ENCODE peak calls at places on chromosomes 13 and 19, in six cellular contexts. W, I, T, A, V and S are unnamed samples.
A peak's percentile ranks its signal among the peaks of the same experiment; 100 is the strongest.

GRCh38 chr13:52749446-52749845 is 9.8 kb upstream of the CNMD start:
- DNase-seq in T (no peak), A (no peak), V (no peak), I (no peak), W (no peak), S (no peak)

GRCh38 chr19:32164384-32164992 is 180.9 kb upstream of the ZNF507 start:
- DNase-seq in I (no peak), T (no peak), W (no peak), V (no peak), A (no peak), S (no peak)

GRCh38 chr19:5951338-5951861 is 26.5 kb downstream of the RANBP3 start:
- DNase-seq in A (no peak), V (peak; percentile 66), I (no peak), T (no peak), W (no peak), S (no peak)

GRCh38 chr19:36526581-36526980 is 1.5 kb downstream of the ZNF260 start:
- DNase-seq in I (no peak), V (no peak), T (no peak), A (no peak), W (no peak), S (no peak)

GRCh38 chr19:7874080-7874856 is at the start of gene PRR36:
- DNase-seq in W (no peak), V (no peak), A (peak; percentile 62), I (no peak), T (no peak), S (no peak)

GRCh38 chr19:7224205-7224833 is 69.9 kb downstream of the INSR start:
- DNase-seq in V (peak; percentile 90), T (peak; percentile 72), I (peak; percentile 30), W (no peak), A (peak; percentile 73), S (peak; percentile 26)

GRCh38 chr13:110680852-110681251 is 25.1 kb downstream of the CARS2 start:
- DNase-seq in I (no peak), W (no peak), A (no peak), V (no peak), T (no peak), S (no peak)

GRCh38 chr13:23695711-23696512 is 125.7 kb downstream of the TNFRSF19 start:
- DNase-seq in A (no peak), W (peak; percentile 65), T (no peak), I (no peak), V (no peak), S (no peak)

GRCh38 chr13:109368230-109368629 is 418.2 kb downstream of the IRS2 start:
- DNase-seq in I (no peak), V (no peak), A (no peak), T (no peak), W (no peak), S (no peak)

GRCh38 chr13:33379597-33379996 is 94.0 kb upstream of the STARD13 start:
- DNase-seq in I (no peak), T (no peak), A (peak; percentile 59), V (no peak), W (no peak), S (no peak)

GRCh38 chr19:2691951-2692350 is 10.5 kb downstream of the GNG7 start:
- DNase-seq in I (no peak), V (no peak), A (no peak), T (no peak), W (no peak), S (peak; percentile 53)

GRCh38 chr19:2694196-2694595 is 8.3 kb downstream of the GNG7 start:
- DNase-seq in I (no peak), T (no peak), V (no peak), A (no peak), W (no peak), S (no peak)

GRCh38 chr19:2699413-2700142 is 2.9 kb downstream of the GNG7 start:
- DNase-seq in V (no peak), A (no peak), I (no peak), W (no peak), T (no peak), S (no peak)

GRCh38 chr19:2693492-2693891 is 9.0 kb downstream of the GNG7 start:
- DNase-seq in I (no peak), T (no peak), V (no peak), W (no peak), A (no peak), S (no peak)

DNA sequence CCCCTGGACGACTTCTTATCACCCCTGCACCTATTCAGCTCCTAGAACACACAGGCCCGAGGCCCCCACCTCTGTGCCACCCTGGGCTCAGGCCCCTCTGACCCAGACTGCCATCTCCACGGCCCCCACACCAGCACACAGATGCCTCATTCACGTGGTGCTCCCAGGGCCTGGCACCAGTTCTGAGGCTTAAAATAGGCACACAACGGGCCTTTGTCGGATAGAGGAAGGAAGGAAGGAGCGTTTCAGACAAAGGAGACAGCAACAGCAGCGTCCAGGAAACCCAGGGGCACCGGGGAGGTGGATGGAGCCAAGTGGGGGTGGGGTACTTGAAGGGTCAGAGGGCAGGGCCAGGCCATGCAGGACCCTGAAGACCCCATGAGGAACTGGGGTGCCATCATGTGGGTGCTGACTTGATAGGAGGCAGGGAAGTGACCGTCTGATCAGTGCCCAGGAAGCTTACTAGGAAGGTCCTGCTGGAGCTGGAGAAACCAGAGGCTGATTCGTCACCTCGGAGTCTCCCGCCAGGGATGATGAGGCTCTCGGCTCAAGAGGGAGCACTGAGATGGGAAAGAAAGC is 7.1 kb downstream of the GNG7 start:
- DNase-seq in V (no peak), W (no peak), T (no peak), I (no peak), A (peak; percentile 19), S (no peak)
- H3K27ac ChIP-seq in V (no peak overlapping the region), W (no peak overlapping the region), T (no peak overlapping the region), I (no peak overlapping the region), A (peak overlapping the region; percentile 83), S (peak overlapping the region; percentile 96)

DNA sequence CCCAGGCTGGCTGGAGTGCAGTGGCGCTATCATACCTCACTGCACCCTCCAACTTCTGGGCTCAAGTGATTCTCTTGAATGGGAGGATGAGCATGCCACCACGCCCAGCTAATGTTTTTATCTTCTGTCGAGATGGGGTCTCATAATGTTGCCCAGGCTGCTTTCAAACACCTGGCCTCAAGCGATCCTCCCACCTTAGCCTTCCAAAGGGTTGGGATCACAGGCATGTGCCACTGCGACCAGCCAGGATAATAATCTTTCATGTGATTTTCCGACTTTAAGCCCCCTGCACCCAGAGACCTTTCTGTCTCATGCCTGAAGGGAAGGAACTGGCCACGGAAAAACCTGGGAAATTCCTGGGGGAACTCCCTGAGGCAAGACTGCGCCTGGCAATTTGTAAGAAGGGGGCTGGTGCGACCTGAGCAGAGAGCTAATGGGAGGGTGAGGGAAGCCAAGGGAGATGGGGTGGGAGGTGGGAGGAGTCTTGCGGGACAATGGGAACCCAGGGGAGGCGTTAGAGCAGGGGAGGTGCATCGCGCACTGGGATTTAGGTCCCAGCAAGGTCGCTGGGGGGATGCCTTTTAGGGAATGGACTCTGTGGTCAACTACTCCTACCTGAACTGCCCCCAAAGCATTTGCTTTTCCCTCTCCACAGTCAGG is 1.2 kb upstream of the CCDC124 start:
- DNase-seq in A (no peak), W (no peak), V (no peak), I (no peak), T (no peak), S (no peak)
- H3K27ac ChIP-seq in A (no peak overlapping the region), W (no peak overlapping the region), V (no peak overlapping the region), I (no peak overlapping the region), T (no peak overlapping the region), S (no peak overlapping the region)

DNA sequence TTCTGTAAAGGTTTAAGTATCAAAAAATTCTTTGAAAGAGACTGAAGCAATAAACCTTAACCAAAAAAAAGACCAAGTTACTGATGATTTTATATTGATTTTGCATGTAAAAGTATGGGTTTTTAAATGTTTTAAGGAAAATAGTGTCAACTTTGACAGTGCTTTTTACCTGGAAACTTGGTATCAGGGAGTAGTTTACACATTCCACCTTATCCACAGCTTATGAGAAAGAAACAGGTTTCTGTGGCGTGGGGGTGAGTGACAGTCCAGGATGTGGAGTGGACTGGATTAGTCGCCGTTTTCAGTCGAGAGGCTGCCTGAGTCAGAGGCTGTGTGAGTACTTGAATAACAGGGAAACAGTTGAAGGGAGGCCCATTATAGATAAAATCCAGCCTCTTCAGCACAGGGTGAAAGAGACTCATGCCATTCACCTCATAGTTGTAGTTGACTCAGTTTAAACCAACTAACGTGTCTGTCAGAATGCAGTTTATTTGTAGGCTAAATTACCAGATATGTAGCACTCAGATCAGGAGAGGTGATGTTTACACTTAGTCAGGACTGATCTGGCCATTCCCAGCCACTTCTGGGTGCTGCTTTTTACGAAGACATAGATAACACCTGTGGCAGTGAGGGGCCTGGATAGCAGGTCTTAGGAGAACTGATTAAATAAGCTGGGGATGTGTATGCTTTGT is 595 bp upstream of the GPR183 start:
- DNase-seq in W (peak; percentile 33), T (no peak), V (no peak), I (peak; percentile 83), A (peak; percentile 35), S (no peak)
- H3K27ac ChIP-seq in W (peak overlapping the region; percentile 71), T (peak overlapping the region; percentile 73), V (peak overlapping the region; percentile 74), I (no peak overlapping the region), A (peak overlapping the region; percentile 22), S (peak overlapping the region; percentile 8)

DNA sequence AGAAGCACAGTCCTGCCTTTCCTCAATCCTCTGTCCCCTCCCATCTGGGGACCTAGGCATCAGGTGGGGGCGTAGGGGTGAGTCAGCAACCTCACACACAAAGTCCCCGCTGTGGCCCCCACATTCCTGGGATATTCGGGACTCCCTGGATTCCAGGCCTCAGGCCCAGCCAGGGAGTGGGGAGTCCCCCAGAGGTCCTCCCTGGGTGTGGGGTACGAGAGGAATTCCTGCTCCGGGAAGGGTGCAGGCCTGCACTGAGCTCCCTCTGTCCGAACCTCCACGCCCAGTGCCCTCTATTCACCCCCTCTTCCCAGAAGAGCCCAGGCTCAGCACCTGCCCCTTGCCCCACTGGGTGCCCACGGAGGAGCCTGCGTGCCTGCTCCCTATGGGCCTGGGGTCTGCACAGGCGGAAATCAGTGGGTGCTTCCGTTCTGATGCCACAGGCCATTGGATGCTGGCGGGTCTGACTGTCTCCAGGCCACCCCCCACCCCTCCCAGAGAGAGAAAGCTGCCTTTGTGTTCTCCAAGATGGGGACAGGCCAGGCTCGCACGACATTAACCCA is 3.4 kb downstream of the CADM4 start:
- DNase-seq in I (no peak), A (no peak), V (no peak), W (no peak), T (no peak), S (peak; percentile 23)
- H3K27ac ChIP-seq in I (no peak overlapping the region), A (no peak overlapping the region), V (peak overlapping the region; percentile 56), W (no peak overlapping the region), T (no peak overlapping the region), S (peak overlapping the region; percentile 99)

DNA sequence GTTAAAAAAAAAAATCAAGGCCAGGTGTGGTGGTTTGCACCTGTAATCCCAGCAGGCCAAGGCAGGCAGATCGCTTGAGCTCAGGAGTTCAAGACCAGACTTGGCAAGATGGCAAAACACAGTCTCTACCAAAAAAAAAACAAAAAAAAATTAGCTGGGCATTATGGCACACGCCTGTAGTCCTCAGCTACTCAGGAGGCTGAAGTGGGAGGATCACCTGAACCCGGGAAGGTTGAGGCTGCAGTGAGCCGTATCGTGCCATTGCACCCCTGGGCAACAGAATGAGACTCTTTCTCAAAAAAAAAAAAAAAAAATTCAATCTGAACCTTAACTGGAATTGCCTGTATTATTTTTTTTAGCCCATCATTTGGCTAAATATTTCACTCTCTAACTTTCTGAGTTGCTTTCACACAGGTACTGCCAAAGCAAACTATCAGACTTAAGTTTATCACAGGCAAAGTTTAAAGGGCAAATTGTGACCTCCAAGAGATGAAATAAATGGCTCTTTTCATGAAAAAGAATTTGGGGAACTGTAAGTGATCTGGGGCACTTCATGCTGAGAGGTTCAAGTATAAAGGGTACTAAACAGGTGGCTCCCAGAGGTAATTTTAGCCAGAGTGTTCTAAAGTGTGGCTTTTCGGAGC is 14.7 kb upstream of the SLC25A30 start:
- DNase-seq in T (no peak), V (no peak), W (no peak), A (no peak), I (no peak), S (no peak)
- H3K27ac ChIP-seq in T (no peak overlapping the region), V (no peak overlapping the region), W (no peak overlapping the region), A (peak overlapping the region; percentile 76), I (no peak overlapping the region), S (no peak overlapping the region)